ENCODE peak calls at places on chromosome 7, in nine cellular contexts. U is hepatocyte, D is foreskin fibroblast, B is fibroblast of villous mesenchyme, F is tibial artery, P is heart right ventricle, Z is cardiac fibroblast, O is kidney epithelial cell, E is right atrium auricular region. W is an unnamed sample.

GRCh38 chr7:117435475-117436043 is 8.3 kb upstream of the ASZ1 start:
- DNase-seq in U (peak), D (no peak), B (no peak), F (no peak), P (no peak), Z (no peak), O (peak), E (no peak), W (no peak)

GRCh38 chr7:50304911-50305621 is 550 bp downstream of the IKZF1 start:
- DNase-seq in U (no peak), D (no peak), B (no peak), F (no peak), P (no peak), Z (no peak), O (no peak), E (no peak), W (no peak)

GRCh38 chr7:83613232-83613631 is 35.7 kb downstream of the SEMA3E start:
- DNase-seq in U (no peak), D (peak), B (no peak), F (no peak), P (no peak), Z (no peak), O (no peak), E (no peak), W (no peak)

GRCh38 chr7:75650671-75651070 is 88.1 kb downstream of the HIP1 start:
- DNase-seq in U (no peak), D (no peak), B (no peak), F (peak), P (peak), Z (peak), O (no peak), E (no peak), W (no peak)

GRCh38 chr7:87609946-87610345 is 9.3 kb upstream of the ABCB1 start:
- DNase-seq in U (no peak), D (no peak), B (no peak), F (no peak), P (no peak), Z (no peak), O (no peak), E (no peak), W (no peak)

GRCh38 chr7:5139998-5140397 is 50.0 kb upstream of the WIPI2 start:
- DNase-seq in U (peak), D (peak), B (peak), F (no peak), P (no peak), Z (peak), O (no peak), E (no peak), W (no peak)

GRCh38 chr7:140201393-140201792 is 24.6 kb upstream of the KDM7A start:
- DNase-seq in U (no peak), D (no peak), B (no peak), F (no peak), P (no peak), Z (no peak), O (no peak), E (no peak), W (no peak)

GRCh38 chr7:106548491-106548890 is 112.5 kb downstream of the CCDC71L start:
- DNase-seq in U (no peak), D (no peak), B (no peak), F (no peak), P (no peak), Z (no peak), O (no peak), E (no peak), W (no peak)

GRCh38 chr7:2043316-2044039 is 189.3 kb downstream of the MAD1L1 start:
- DNase-seq in U (no peak), D (no peak), B (no peak), F (peak), P (no peak), Z (no peak), O (no peak), E (no peak), W (no peak)
- H3K4me3 ChIP-seq in U (no peak), D (no peak), B (no peak), F (no peak), P (no peak), Z (no peak), O (no peak), E (no peak), W (no peak)

DNA sequence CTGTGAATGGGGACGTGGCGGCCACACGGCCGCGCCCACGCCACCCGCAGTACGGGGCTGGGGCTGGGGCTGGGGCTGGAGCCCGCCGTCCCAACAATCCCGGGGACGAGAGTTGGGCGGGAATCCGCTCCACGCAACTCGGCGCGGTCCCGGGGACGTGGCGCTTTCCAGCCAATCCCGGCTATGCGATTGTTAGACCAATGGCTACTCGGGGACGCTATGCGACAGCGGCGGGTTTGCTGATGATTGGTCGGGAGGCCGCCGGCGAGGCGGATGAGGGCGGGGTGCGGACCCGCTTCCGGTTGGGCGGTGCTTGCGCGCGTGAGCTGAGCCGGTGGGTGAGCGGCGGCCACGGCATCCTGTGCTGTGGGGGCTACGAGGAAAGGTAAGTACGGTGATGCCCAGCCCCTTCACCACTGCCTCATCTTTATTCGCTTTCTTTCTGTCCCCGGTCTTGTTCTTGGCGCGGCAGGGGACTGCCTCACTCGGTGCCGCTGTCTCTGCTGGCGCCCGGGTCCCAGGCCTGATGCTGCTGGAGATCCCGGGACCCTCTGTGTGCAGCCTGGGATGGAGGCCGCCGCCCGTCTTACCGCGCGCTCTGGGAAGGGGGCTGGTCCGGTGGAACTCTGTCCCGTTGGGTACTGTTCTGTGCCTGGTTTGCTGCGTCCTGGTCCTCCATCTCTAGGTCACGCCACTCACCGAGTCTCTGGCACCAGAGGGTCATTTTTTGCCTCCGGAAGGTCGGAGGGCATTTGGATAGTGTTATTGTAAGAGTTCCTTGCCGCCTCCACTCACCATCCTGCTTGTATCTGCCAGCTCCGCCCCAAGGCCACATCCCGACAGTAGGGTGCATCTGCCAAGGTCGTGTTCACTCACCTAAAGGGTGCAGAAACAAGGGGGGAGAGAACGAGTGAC is at the start of gene CALU:
- DNase-seq in U (peak), D (peak), B (peak), F (peak), P (peak), Z (peak), O (peak), E (peak), W (peak)
- TF ChIP-seq CTCF in U (no peak), D (no peak), B (no peak), F (no peak), P (no peak), Z (no peak), O (no peak), E (no peak), W (no peak)

DNA sequence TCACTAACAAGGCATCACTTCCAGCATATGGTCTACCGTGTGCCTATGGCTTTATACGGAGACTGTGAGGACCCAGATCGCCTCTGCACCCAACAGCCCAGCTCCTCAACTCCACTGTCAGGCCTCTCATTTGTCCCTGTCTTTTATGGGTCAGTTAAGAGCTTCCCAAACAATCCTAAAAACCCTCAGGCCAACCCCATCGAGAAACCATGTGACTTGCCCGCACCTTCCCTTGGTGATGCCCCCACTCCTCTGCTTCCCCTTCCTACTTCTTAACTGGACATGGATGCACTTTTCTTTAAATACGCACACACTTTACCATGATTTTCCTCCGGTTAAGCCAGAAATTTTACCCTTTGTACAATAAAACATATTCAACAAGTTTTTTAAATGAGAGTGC is 46.8 kb downstream of the BAIAP2L1 start:
- DNase-seq in U (no peak), D (no peak), B (no peak), F (no peak), P (no peak), Z (no peak), O (no peak), E (no peak), W (no peak)
- H3K4me3 ChIP-seq in U (no peak), D (no peak), B (no peak), F (no peak), P (no peak), Z (no peak), O (no peak), E (no peak), W (no peak)

DNA sequence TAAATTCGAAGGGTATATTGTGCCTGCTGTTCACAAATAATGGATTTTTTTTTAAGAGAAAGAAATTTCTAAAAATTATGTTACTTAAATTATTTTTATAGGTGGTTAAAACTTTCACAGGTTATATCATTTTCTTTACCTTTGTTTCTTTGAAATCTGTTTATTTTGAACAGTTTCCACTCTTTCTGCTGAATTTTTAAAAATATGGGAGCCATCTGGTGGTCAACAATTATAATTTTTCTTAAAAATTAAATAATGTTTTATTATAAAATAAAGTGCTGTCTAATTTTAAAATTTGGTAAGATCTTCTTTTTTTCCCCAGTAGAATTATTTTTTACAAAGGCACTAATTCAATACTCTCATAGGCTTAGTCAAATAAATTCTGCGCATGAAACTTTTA is 263.9 kb downstream of the ETV1 start:
- DNase-seq in U (no peak), D (no peak), B (no peak), F (no peak), P (no peak), Z (peak), O (no peak), E (no peak), W (no peak)
- TF ChIP-seq CTCF in U (peak), D (no peak), B (peak), F (no peak), P (no peak), Z (peak), O (no peak), E (no peak), W (no peak)

GRCh38 chr7:64643567-64643966 is 22.4 kb upstream of the ZNF107 start:
- DNase-seq in U (no peak), D (no peak), B (no peak), F (no peak), P (no peak), Z (no peak), O (no peak), E (no peak), W (no peak)
- H3K4me3 ChIP-seq in U (no peak), D (no peak), B (no peak), F (no peak), P (no peak), Z (no peak), O (no peak), E (no peak), W (no peak)